ENCODE peak calls at places on chromosomes 7 and 10, in nine cellular contexts. N, Q, B, D, U, K, M, L and P are unnamed samples.

GRCh38 chr7:22805227-22805626 is 17.4 kb downstream of the TOMM7 start:
- DNase-seq in N (no peak), Q (no peak), B (no peak), D (no peak), U (no peak), K (no peak), M (no peak), L (no peak), P (no peak)

GRCh38 chr7:139774376-139774775 is 3.4 kb downstream of the HIPK2 start:
- DNase-seq in N (peak; percentile 81), Q (no peak), B (no peak), D (no peak), U (no peak), K (peak; percentile 40), M (no peak), L (no peak), P (peak; percentile 75)

GRCh38 chr10:24213881-24214280 is 4.9 kb downstream of the KIAA1217 start:
- DNase-seq in N (no peak), Q (no peak), B (no peak), D (no peak), U (no peak), K (no peak), M (no peak), L (peak; percentile 13), P (no peak)

GRCh38 chr7:130486114-130486962 is 5.5 kb upstream of the MEST start:
- DNase-seq in N (no peak), Q (peak; percentile 27), B (no peak), D (peak; percentile 68), U (peak; percentile 80), K (peak; percentile 59), M (peak; percentile 83), L (no peak), P (no peak)

GRCh38 chr7:111647881-111648280 is 85.6 kb upstream of the IMMP2L start:
- DNase-seq in N (no peak), Q (no peak), B (no peak), D (no peak), U (no peak), K (no peak), M (no peak), L (no peak), P (peak; percentile 34)

GRCh38 chr10:120336910-120337540 is 120.0 kb upstream of the PLPP4 start:
- DNase-seq in N (peak; percentile 38), Q (no peak), B (peak; percentile 6), D (peak; percentile 29), U (peak; percentile 73), K (peak; percentile 46), M (peak; percentile 48), L (peak; percentile 63), P (peak; percentile 42)

GRCh38 chr7:4845740-4846142 is 16.1 kb downstream of the PAPOLB start:
- DNase-seq in N (no peak), Q (peak; percentile 45), B (no peak), D (no peak), U (no peak), K (peak; percentile 65), M (no peak), L (no peak), P (peak; percentile 20)

GRCh38 chr7:158683541-158683940 is 21.1 kb downstream of the NCAPG2 start:
- DNase-seq in N (no peak), Q (no peak), B (no peak), D (no peak), U (no peak), K (no peak), M (no peak), L (no peak), P (no peak)

GRCh38 chr7:40804477-40805215 is 669.8 kb downstream of the SUGCT start:
- DNase-seq in N (no peak), Q (no peak), B (no peak), D (no peak), U (no peak), K (no peak), M (no peak), L (no peak), P (no peak)

GRCh38 chr7:127704211-127704610 is 52.2 kb downstream of the SND1 start:
- DNase-seq in N (no peak), Q (no peak), B (no peak), D (no peak), U (no peak), K (no peak), M (peak; percentile 41), L (no peak), P (no peak)
- TF ChIP-seq CTCF in N (no peak), Q (no peak), B (no peak), D (no peak), U (no peak), K (no peak), M (no peak), L (no peak), P (no peak)

GRCh38 chr7:25615603-25616002 is 387.3 kb upstream of the NPVF start:
- DNase-seq in N (peak; percentile 37), Q (no peak), B (no peak), D (no peak), U (no peak), K (no peak), M (no peak), L (no peak), P (no peak)

GRCh38 chr7:25615005-25615404 is 386.7 kb upstream of the NPVF start:
- DNase-seq in N (no peak), Q (no peak), B (no peak), D (no peak), U (no peak), K (peak; percentile 7), M (no peak), L (no peak), P (no peak)

GRCh38 chr7:25617219-25617618 is 388.9 kb upstream of the NPVF start:
- DNase-seq in N (no peak), Q (no peak), B (no peak), D (no peak), U (no peak), K (no peak), M (no peak), L (no peak), P (no peak)

GRCh38 chr7:25613912-25614311 is 385.6 kb upstream of the NPVF start:
- DNase-seq in N (no peak), Q (no peak), B (no peak), D (no peak), U (no peak), K (no peak), M (no peak), L (no peak), P (no peak)

DNA sequence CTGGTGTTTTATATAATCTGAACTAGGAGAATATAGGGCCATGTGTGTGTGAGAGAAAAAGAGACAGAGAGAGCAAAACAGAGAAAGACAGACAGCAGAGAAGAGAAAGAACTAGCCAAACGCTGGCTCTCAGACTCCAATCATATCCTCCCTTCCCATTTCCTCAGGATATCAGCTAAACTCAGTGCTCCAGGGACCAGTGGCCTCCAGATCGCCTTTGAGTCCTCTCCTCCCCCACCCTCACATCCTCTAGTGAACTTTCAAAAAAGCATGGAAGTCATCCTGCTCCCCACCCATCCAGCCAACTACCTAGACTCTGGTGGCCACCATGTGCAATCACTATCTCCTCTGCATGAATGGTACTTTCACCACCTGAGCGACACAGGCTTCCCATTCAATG is 386.1 kb upstream of the NPVF start:
- DNase-seq in N (no peak), Q (no peak), B (no peak), D (no peak), U (no peak), K (no peak), M (no peak), L (no peak), P (no peak)
- H3K4me3 ChIP-seq in N (no peak overlapping the region), Q (no peak overlapping the region), B (no peak overlapping the region), D (no peak overlapping the region), U (no peak overlapping the region), K (no peak overlapping the region), M (no peak overlapping the region), L (no peak overlapping the region), P (no peak overlapping the region)

GRCh38 chr7:17009007-17009719 is 127.4 kb upstream of the AGR3 start:
- DNase-seq in N (no peak), Q (no peak), B (no peak), D (no peak), U (no peak), K (peak; percentile 68), M (no peak), L (no peak), P (peak; percentile 73)
- TF ChIP-seq CTCF in N (peak; percentile 41), Q (peak; percentile 55), B (no peak), D (no peak), U (no peak), K (peak; percentile 45), M (no peak), L (no peak), P (peak; percentile 42)

DNA sequence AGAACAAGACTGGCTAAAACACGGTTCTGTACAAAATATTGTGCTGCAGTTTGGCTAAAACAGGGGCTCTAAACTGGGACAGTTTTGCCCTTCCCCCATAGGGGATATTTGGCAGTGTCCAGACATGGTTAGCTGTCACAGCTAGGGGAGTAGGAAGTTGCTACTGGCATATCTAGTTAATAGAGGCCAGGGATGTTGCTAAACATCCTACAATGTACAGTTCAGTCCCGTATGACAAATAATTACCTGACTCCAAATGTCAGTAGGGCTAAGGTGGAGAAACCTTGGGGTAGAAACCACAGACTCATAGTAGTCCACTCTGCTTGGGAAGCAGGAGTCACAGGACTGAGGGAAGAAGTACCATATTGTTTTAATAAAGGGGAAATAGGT is 39.8 kb downstream of the WBP1L start:
- DNase-seq in N (no peak), Q (no peak), B (no peak), D (no peak), U (no peak), K (no peak), M (no peak), L (no peak), P (no peak)
- H3K4me3 ChIP-seq in N (no peak overlapping the region), Q (peak overlapping the region; percentile 47), B (no peak overlapping the region), D (no peak overlapping the region), U (no peak overlapping the region), K (no peak overlapping the region), M (no peak overlapping the region), L (peak overlapping the region; percentile 35), P (peak overlapping the region; percentile 45)

GRCh38 chr7:47479821-47480575 is 101.9 kb downstream of the TNS3 start:
- DNase-seq in N (no peak), Q (no peak), B (no peak), D (no peak), U (no peak), K (no peak), M (no peak), L (no peak), P (no peak)
- TF ChIP-seq CTCF in N (no peak), Q (no peak), B (no peak), D (no peak), U (no peak), K (no peak), M (no peak), L (no peak), P (no peak)

DNA sequence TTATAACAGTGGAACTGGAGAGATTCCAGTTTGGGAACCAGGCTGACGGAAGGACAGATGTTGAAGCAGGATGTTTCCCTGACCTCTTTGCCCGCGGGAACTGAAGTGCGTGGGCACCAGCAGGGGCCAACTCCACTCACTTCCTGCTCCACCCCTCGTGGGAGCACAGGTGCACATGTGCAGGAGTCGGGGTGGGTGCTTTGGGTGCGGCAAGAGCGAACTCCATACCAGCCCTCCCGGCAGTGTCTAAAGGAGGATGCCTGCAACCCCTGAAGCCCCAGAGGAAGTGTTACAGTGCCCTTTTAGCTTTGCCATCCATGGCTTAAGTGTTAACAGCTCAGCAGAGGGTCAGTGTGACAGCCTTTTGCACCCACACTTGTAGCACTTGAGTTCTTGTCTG is 27.4 kb upstream of the UBE3C start:
- DNase-seq in N (no peak), Q (no peak), B (no peak), D (no peak), U (no peak), K (no peak), M (no peak), L (no peak), P (no peak)
- H3K4me3 ChIP-seq in N (no peak overlapping the region), Q (no peak overlapping the region), B (no peak overlapping the region), D (no peak overlapping the region), U (no peak overlapping the region), K (no peak overlapping the region), M (no peak overlapping the region), L (no peak overlapping the region), P (no peak overlapping the region)

GRCh38 chr7:100081535-100082102 is at the start of gene ZNF3:
- DNase-seq in N (peak; percentile 98), Q (peak; percentile 97), B (peak; percentile 99), D (peak; percentile 99), U (peak; percentile 98), K (peak; percentile 99), M (peak; percentile 99), L (peak; percentile 99), P (peak; percentile 99)
- TF ChIP-seq CTCF in N (peak; percentile 79), Q (peak; percentile 97), B (peak; percentile 80), D (peak; percentile 98), U (peak; percentile 77), K (peak; percentile 81), M (peak; percentile 80), L (peak; percentile 93), P (peak; percentile 79)